ENCODE peak calls at places on chromosomes 16 and 17, in five cellular contexts. R is sigmoid colon, G is AG04449, I is lower leg skin, A is upper lobe of right lung. Q is an unnamed sample.

GRCh38 chr16:89723279-89724250 is 2.2 kb downstream of the ZNF276 start:
- DNase-seq in I (no peak), G (no peak), A (no peak), R (peak; percentile 77), Q (no peak)

GRCh38 chr16:88731699-88732098 is 25.4 kb downstream of the CTU2 start:
- DNase-seq in R (no peak), A (no peak), I (no peak), G (no peak), Q (no peak)

GRCh38 chr17:15655162-15655561 is 28.9 kb downstream of the TRIM16 start:
- DNase-seq in I (peak; percentile 46), A (no peak), R (no peak), G (no peak), Q (no peak)

GRCh38 chr16:4330277-4330882 is 14.5 kb downstream of the GLIS2 start:
- DNase-seq in I (peak; percentile 94), A (peak; percentile 92), G (no peak), R (peak; percentile 91), Q (peak; percentile 88)

GRCh38 chr16:79993810-79994209 is 393.3 kb upstream of the MAF start:
- DNase-seq in G (no peak), A (no peak), I (no peak), R (no peak), Q (no peak)

GRCh38 chr16:9225527-9226316 is 134.3 kb downstream of the HAPSTR1 start:
- DNase-seq in A (no peak), I (no peak), G (no peak), R (peak; percentile 30), Q (no peak)

GRCh38 chr16:11138769-11139623 is 117.0 kb downstream of the SOCS1 start:
- DNase-seq in R (no peak), A (no peak), G (peak; percentile 70), I (no peak), Q (no peak)

GRCh38 chr16:2913603-2914002 is 1.9 kb downstream of the FLYWCH1 start:
- DNase-seq in I (no peak), G (no peak), A (no peak), R (no peak), Q (no peak)

GRCh38 chr17:55625516-55625915 is 97.1 kb downstream of the TMEM100 start:
- DNase-seq in A (no peak), R (no peak), G (no peak), I (no peak), Q (no peak)

GRCh38 chr17:17599965-17600364 is 8.5 kb upstream of the PEMT start:
- DNase-seq in I (no peak), R (no peak), G (no peak), A (no peak), Q (no peak)

GRCh38 chr16:77767826-77768225 is 20.5 kb upstream of the VAT1L start:
- DNase-seq in I (no peak), A (no peak), G (no peak), R (no peak), Q (no peak)

GRCh38 chr17:11986939-11987329 is 10.3 kb downstream of the ZNF18 start:
- DNase-seq in G (no peak), R (no peak), I (no peak), A (no peak), Q (no peak)

GRCh38 chr16:69618307-69618706 is 52.5 kb downstream of the NFAT5 start:
- DNase-seq in I (no peak), G (no peak), A (no peak), R (no peak), Q (no peak)

GRCh38 chr17:79777166-79777843 is 643 bp upstream of the CBX2 start:
- DNase-seq in G (no peak), R (peak; percentile 80), I (peak; percentile 92), A (peak; percentile 81), Q (peak; percentile 70)

GRCh38 chr16:79013930-79014329 is 586.6 kb downstream of the MAF start:
- DNase-seq in R (no peak), A (no peak), G (no peak), I (peak; percentile 80), Q (no peak)

GRCh38 chr17:80845121-80845862 is 146.3 kb upstream of the CHMP6 start:
- DNase-seq in A (peak; percentile 53), I (peak; percentile 75), R (no peak), G (no peak), Q (peak; percentile 41)

GRCh38 chr16:1075546-1075945 is 3.0 kb downstream of the SSTR5 start:
- DNase-seq in G (no peak), I (no peak), R (no peak), A (no peak), Q (no peak)

GRCh38 chr16:8522757-8523156 is 67.6 kb downstream of the TMEM114 start:
- DNase-seq in G (no peak), A (no peak), R (no peak), I (no peak), Q (no peak)

GRCh38 chr17:80491478-80492342 is 15.3 kb upstream of the NPTX1 start:
- DNase-seq in R (no peak), G (no peak), I (no peak), A (no peak), Q (no peak)

GRCh38 chr17:7888184-7888920 is at the start of gene CHD3:
- DNase-seq in G (no peak), I (peak; percentile 87), A (no peak), R (no peak), Q (no peak)

GRCh38 chr17:57108656-57109392 is 23.8 kb downstream of the AKAP1 start:
- DNase-seq in R (no peak), I (no peak), A (no peak), G (no peak), Q (no peak)

GRCh38 chr17:29295420-29295819 is 1.5 kb upstream of the NUFIP2 start:
- DNase-seq in R (no peak), A (no peak), G (no peak), I (no peak), Q (no peak)

GRCh38 chr16:4403133-4403949 is 13.1 kb downstream of the CORO7 start:
- DNase-seq in G (no peak), A (no peak), I (no peak), R (no peak), Q (peak; percentile 48)

GRCh38 chr16:50386139-50386538 is 17.4 kb upstream of the BRD7 start:
- DNase-seq in G (no peak), I (no peak), A (no peak), R (no peak), Q (no peak)

GRCh38 chr16:50384500-50385122 is 15.8 kb upstream of the BRD7 start:
- DNase-seq in I (peak; percentile 37), A (no peak), R (no peak), G (no peak), Q (no peak)

GRCh38 chr16:50378417-50378816 is 9.6 kb upstream of the BRD7 start:
- DNase-seq in A (no peak), I (no peak), R (no peak), G (no peak), Q (no peak)

GRCh38 chr16:50376997-50377396 is 8.2 kb upstream of the BRD7 start:
- DNase-seq in G (no peak), R (no peak), A (no peak), I (no peak), Q (no peak)

DNA sequence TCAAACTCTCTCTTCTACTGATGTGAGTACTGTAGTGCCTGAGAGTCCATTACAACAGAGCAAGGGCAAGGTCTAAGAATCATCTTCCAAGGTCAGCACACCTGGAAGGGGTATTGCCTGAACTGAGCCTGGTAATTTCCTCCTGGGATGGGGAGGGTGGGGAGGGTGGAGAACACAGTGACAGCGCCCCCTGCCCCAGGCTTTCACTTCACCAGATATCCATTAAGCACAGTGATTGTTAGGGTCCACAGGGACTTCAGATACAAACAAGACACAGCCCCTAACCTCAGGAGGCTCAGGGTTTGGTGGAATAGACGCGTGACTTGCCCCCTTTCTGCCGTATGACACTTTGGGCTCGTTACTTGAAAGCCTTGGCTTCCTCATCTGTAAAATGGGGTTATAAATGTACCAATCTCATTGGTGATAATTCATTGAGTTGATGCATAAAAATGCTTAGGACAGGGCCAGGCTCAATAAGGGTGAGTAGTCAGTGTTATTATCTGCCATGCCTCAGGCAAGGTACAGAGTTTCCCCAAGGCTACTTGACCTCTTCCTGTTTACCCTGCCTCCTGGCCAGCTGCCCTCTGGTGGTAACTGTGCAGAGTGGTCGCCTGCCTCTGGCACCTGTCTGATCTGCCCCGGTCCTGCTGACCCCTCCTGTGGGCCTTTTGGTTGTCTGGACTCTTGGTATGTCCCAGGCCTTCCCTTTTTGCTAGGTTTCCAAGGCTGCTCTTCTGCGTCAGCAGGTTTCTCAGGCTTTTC is 13.1 kb upstream of the BRD7 start:
- DNase-seq in A (no peak), G (no peak), R (no peak), I (peak; percentile 68), Q (no peak)
- TF ChIP-seq CTCF in A (no peak), G (no peak), R (no peak), I (no peak), Q (no peak)

GRCh38 chr16:83705856-83706255 is 101.9 kb upstream of the HSBP1 start:
- DNase-seq in A (no peak), R (no peak), G (no peak), I (no peak), Q (no peak)
- H3K4me3 ChIP-seq in A (no peak overlapping the region), R (no peak overlapping the region), G (no peak overlapping the region), I (no peak overlapping the region), Q (no peak overlapping the region)

GRCh38 chr17:2821868-2822267 is 25.6 kb downstream of the RAP1GAP2 start:
- DNase-seq in R (no peak), G (no peak), A (no peak), I (no peak), Q (no peak)
- TF ChIP-seq CTCF in R (no peak), G (no peak), A (no peak), I (no peak), Q (no peak)

DNA sequence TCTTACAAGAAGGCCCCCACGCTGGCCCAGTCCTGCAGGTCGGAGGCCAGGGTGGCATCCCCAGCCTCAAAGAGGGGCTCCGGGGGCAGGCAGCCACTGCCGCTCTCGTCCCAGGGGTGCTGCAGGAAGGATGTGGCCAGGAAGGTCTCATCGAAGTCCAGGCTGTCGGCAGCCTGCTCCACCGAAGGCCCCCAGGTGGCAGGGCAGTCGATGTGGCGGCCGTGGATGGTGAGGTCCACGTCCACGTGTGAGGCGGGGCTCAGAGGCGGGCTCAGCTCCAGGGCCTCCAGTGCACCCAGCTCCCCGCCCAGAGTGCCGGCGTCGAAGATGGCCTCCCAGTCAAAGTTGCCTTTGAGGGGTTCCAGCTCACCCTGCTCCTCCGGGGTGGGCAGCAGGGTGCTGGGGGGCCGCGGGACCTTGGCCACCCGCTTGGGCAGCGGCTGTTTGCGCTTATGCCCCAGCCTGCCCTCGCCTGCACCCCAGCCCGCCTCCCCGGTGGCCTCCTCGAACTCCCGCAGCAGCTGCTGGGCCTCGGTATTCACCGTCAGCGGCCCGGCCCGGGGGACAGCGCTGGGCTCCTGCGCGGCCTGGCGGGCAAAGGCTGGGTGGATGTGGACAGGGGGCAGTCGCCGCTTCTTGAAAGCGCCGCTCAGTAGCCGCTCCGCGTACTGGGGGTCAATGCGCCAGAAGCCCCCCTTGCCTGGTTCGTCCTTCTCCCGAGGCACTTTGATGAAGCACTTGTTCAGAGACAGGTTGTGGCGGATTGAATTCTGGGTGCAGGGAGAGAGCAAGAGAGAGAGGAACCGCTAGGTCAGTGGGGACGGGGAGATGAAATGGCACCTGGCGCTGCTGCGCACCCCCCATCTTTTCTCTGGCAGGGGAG is 3.5 kb downstream of the FOXJ1 start:
- DNase-seq in G (no peak), R (no peak), I (no peak), A (no peak), Q (no peak)
- H3K4me3 ChIP-seq in G (no peak overlapping the region), R (no peak overlapping the region), I (no peak overlapping the region), A (no peak overlapping the region), Q (peak overlapping the region; percentile 14)

Q was measured in lower lobe of right lung.